ENCODE peak calls at places on chromosomes 7 and 10, in nine cellular contexts. Q, B, I, M, V, X, G, H and N are unnamed samples.
A peak's percentile ranks its signal among the peaks of the same experiment; 100 is the strongest.

GRCh38 chr10:57786850-57787750 is 480.6 kb downstream of the IPMK start:
- DNase-seq in Q (no peak), B (no peak), I (no peak), M (no peak), V (no peak), X (no peak), G (no peak), H (no peak), N (no peak)

GRCh38 chr10:51867956-51868355 is 168.6 kb upstream of the CSTF2T start:
- DNase-seq in Q (no peak), B (peak; percentile 97), I (no peak), M (peak; percentile 87), V (peak; percentile 66), X (peak; percentile 5), G (peak; percentile 44), H (no peak), N (no peak)

GRCh38 chr7:39951156-39951942 is 1.3 kb downstream of the CDK13 start:
- DNase-seq in Q (peak; percentile 87), B (peak; percentile 64), I (peak; percentile 34), M (peak; percentile 53), V (no peak), X (no peak), G (no peak), H (peak; percentile 60), N (peak; percentile 69)

GRCh38 chr10:77898323-77899079 is 28.1 kb downstream of the DLG5 start:
- DNase-seq in Q (peak; percentile 20), B (no peak), I (no peak), M (no peak), V (no peak), X (no peak), G (no peak), H (peak; percentile 73), N (no peak)

GRCh38 chr7:17301491-17302101 is 3.1 kb downstream of the AHR start:
- DNase-seq in Q (peak; percentile 57), B (peak; percentile 72), I (peak; percentile 57), M (peak; percentile 62), V (no peak), X (no peak), G (no peak), H (no peak), N (no peak)

GRCh38 chr10:33653584-33654367 is 319.3 kb upstream of the NRP1 start:
- DNase-seq in Q (no peak), B (peak; percentile 26), I (no peak), M (peak; percentile 88), V (no peak), X (no peak), G (peak; percentile 51), H (no peak), N (no peak)

GRCh38 chr10:67837519-67838314 is at the start of gene DNAJC12:
- DNase-seq in Q (peak; percentile 24), B (peak; percentile 85), I (no peak), M (peak; percentile 85), V (peak; percentile 84), X (no peak), G (peak; percentile 4), H (no peak), N (no peak)

GRCh38 chr10:70797840-70798239 is 12.7 kb upstream of the TBATA start:
- DNase-seq in Q (no peak), B (no peak), I (no peak), M (no peak), V (no peak), X (no peak), G (no peak), H (no peak), N (no peak)

GRCh38 chr10:17219024-17219423 is 9.0 kb upstream of the VIM start:
- DNase-seq in Q (no peak), B (peak; percentile 82), I (no peak), M (no peak), V (no peak), X (no peak), G (no peak), H (no peak), N (no peak)

GRCh38 chr10:48287417-48288391 is 13.2 kb upstream of the FRMPD2 start:
- DNase-seq in Q (peak; percentile 86), B (no peak), I (no peak), M (no peak), V (no peak), X (no peak), G (no peak), H (peak; percentile 91), N (no peak)

GRCh38 chr10:92816106-92816505 is 32.2 kb upstream of the EXOC6 start:
- DNase-seq in Q (no peak), B (peak; percentile 16), I (no peak), M (peak; percentile 66), V (peak; percentile 89), X (no peak), G (peak; percentile 71), H (no peak), N (no peak)

DNA sequence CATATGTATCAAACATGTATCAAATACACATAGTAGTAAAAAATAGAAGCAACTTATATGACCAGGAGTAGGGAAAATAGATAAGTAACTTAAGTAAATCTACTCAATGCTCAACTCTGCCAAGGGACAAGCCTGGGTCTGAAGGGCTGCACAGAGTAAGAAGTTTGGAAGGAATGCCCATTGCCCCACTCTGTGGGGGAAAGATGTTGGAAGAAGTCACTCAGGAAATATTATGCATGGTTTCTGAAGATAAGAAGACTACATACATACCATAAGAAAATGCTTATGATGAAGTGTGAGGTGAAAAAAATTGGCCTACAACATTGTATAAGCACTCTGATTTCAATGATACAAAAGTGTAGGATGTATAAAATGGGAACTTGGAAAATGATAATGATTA is 54.0 kb downstream of the LAMB4 start:
- DNase-seq in Q (no peak), B (no peak), I (no peak), M (peak; percentile 74), V (no peak), X (no peak), G (no peak), H (no peak), N (no peak)
- TF ChIP-seq CTCF in Q (no peak), B (no peak), I (no peak), M (no peak), V (no peak), X (no peak), G (no peak), H (no peak), N (no peak)

DNA sequence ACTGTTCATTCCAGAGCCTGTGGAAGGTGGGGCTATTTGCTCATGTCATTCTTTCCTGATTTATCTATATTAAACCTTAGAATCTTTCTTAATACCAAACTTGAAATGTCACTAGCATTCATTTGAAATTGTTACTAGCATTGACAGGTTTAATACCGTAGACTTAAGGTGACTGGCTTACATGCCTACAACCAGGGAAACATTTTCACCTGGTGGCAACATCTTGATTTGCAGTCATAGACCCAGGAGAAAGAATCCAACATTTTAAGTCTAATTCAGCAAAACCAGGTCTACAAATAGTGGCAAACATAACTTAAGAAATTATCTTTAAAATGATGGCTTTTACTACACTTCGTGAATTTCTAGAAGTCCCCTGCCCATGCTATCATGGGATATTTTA is 353.7 kb downstream of the HTR7 start:
- DNase-seq in Q (no peak), B (no peak), I (no peak), M (no peak), V (no peak), X (no peak), G (no peak), H (no peak), N (no peak)
- TF ChIP-seq CTCF in Q (no peak), B (no peak), I (no peak), M (no peak), V (no peak), X (no peak), G (no peak), H (no peak), N (no peak)

DNA sequence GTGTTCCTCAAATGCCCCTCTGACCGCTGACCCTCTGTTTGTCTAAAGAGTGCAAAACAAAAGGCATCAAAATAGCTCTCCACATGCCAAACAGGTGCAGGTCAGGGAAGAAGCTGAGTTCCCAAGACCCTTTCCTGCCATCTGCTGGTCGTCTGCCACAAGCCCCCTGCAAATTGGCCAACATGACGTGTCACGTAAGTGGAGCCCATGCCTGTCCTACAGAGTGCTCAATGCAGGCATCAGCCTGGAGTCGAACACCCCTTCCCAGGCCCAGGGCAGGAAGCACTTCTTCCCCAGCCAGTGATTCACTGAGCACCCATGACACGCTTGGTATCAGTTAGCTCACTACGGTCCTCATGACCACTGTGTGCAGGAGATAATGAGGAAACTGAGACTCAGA is 14.1 kb downstream of the TMEM72 start:
- DNase-seq in Q (peak; percentile 37), B (no peak), I (no peak), M (peak; percentile 38), V (no peak), X (no peak), G (no peak), H (no peak), N (no peak)
- TF ChIP-seq CTCF in Q (peak; percentile 18), B (peak; percentile 14), I (no peak), M (peak; percentile 33), V (peak; percentile 30), X (no peak), G (peak; percentile 16), H (no peak), N (no peak)

GRCh38 chr10:84783386-84783785 is 455.0 kb downstream of the CCSER2 start:
- DNase-seq in Q (peak; percentile 39), B (no peak), I (no peak), M (peak; percentile 11), V (no peak), X (peak; percentile 17), G (no peak), H (no peak), N (no peak)
- TF ChIP-seq CTCF in Q (peak; percentile 65), B (peak; percentile 13), I (no peak), M (peak; percentile 34), V (peak; percentile 18), X (peak; percentile 85), G (no peak), H (no peak), N (no peak)

DNA sequence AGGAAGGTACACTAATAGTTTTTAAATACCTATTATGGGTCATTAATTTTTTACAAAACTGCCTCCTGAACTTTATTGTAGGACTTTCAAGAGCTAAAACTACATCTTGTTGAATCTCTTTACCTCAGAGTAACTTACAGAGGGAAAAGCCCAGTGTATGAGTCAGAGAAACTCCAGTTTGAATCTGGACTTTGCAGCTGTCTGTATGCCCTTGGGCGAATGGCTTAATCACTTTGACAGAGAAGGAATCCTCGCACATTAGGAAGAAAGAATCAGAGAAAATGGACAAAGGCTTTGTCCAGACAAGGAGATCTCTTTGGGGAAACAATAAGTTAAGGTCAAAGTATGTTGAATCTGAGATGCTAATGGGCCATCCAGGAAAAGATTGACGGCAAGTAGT is 484.3 kb upstream of the CELF2 start:
- DNase-seq in Q (no peak), B (no peak), I (no peak), M (no peak), V (no peak), X (no peak), G (no peak), H (no peak), N (no peak)
- TF ChIP-seq CTCF in Q (no peak), B (no peak), I (no peak), M (no peak), V (no peak), X (no peak), G (no peak), H (no peak), N (no peak)

GRCh38 chr10:100872034-100872791 is 40.5 kb upstream of the SLF2 start:
- DNase-seq in Q (peak; percentile 53), B (peak; percentile 34), I (no peak), M (peak; percentile 49), V (no peak), X (peak; percentile 33), G (no peak), H (no peak), N (peak; percentile 37)
- TF ChIP-seq CTCF in Q (peak; percentile 70), B (peak; percentile 62), I (peak; percentile 15), M (peak; percentile 59), V (peak; percentile 61), X (peak; percentile 92), G (peak; percentile 37), H (no peak), N (no peak)